ENCODE peak calls at places on chromosomes 13 and 19, in nine cellular contexts. S is heart left ventricle, W is cerebellar nuclear complex, Q is SK-MEL-5, O is GM04503, B is cardiac muscle cell, J is hypothalamus, L is ELR, E is brain pericyte. A is an unnamed sample.

GRCh38 chr19:2111425-2111824 is 14.7 kb downstream of the IZUMO4 start:
- DNase-seq in B (no peak), O (no peak), W (no peak), J (no peak), S (no peak), Q (no peak), E (no peak), L (no peak), A (no peak)

GRCh38 chr19:55080121-55080914 is 4.6 kb downstream of the EPS8L1 start:
- DNase-seq in L (peak; percentile 64), B (peak; percentile 67), J (no peak), S (peak; percentile 85), E (no peak), W (no peak), O (no peak), Q (peak; percentile 80), A (no peak)

GRCh38 chr13:33644607-33645543 is 173.1 kb upstream of the RFC3 start:
- DNase-seq in O (peak; percentile 45), S (no peak), B (peak; percentile 75), J (no peak), W (no peak), Q (no peak), E (no peak), L (no peak), A (no peak)

GRCh38 chr19:10854350-10855089 is 6.3 kb downstream of the C19orf38 start:
- DNase-seq in J (no peak), B (no peak), S (no peak), L (no peak), Q (peak; percentile 58), W (no peak), O (no peak), E (no peak), A (no peak)

GRCh38 chr13:99196466-99197256 is 4.0 kb upstream of the UBAC2 start:
- DNase-seq in S (no peak), Q (peak; percentile 50), W (no peak), L (peak; percentile 36), E (no peak), O (no peak), J (no peak), B (no peak), A (no peak)

GRCh38 chr13:32581177-32581786 is 5.0 kb upstream of the PDS5B start:
- DNase-seq in E (no peak), J (no peak), W (no peak), L (peak; percentile 59), B (peak; percentile 63), Q (peak; percentile 46), S (no peak), O (no peak), A (no peak)

GRCh38 chr13:98275711-98276171 is 98.7 kb upstream of the RNF113B start:
- DNase-seq in O (peak; percentile 59), E (no peak), Q (peak; percentile 30), S (no peak), W (no peak), L (no peak), B (no peak), J (no peak), A (no peak)

GRCh38 chr13:87798536-87798935 is 127.4 kb downstream of the SLITRK5 start:
- DNase-seq in Q (no peak), O (no peak), W (no peak), B (no peak), J (no peak), S (no peak), L (no peak), E (no peak), A (no peak)

GRCh38 chr19:48194041-48194871 is 23.8 kb downstream of the ZSWIM9 start:
- DNase-seq in B (peak; percentile 24), W (no peak), L (no peak), O (no peak), E (no peak), J (no peak), S (no peak), Q (peak; percentile 25), A (no peak)

GRCh38 chr19:8445488-8446001 is 770 bp downstream of the HNRNPM start:
- DNase-seq in J (peak; percentile 54), B (peak; percentile 41), Q (peak; percentile 22), E (no peak), O (no peak), S (peak; percentile 78), L (peak; percentile 71), W (no peak), A (no peak)

GRCh38 chr19:12365094-12365371 is 450 bp downstream of the ZNF442 start:
- DNase-seq in B (peak; percentile 41), S (no peak), L (peak; percentile 49), O (no peak), Q (no peak), J (no peak), W (no peak), E (no peak), A (no peak)

GRCh38 chr13:65387743-65388347 is 1842.3 kb downstream of the PCDH9 start:
- DNase-seq in W (no peak), L (no peak), Q (no peak), O (no peak), E (no peak), S (no peak), B (no peak), J (no peak), A (no peak)

GRCh38 chr19:6066661-6067646 is 43.3 kb downstream of the RFX2 start:
- DNase-seq in L (peak; percentile 51), S (peak; percentile 91), J (peak; percentile 62), W (no peak), B (peak; percentile 97), Q (peak; percentile 14), E (no peak), O (peak; percentile 90), A (no peak)

A was measured in HS-5.